ENCODE peak calls at places on chromosome 1, in six cellular contexts. One of them, this sample, is unnamed.

GRCh38 chr1:233140974-233141373 is 154.6 kb downstream of the PCNX2 start:
- DNase-seq in central memory CD8-positive, alpha-beta T cell: no peak
- DNase-seq in smooth muscle cell of the brain vasculature: no peak
- DNase-seq in WTC11: no peak
- DNase-seq in Kasumi-1: no peak
- DNase-seq in body of pancreas: no peak
- DNase-seq in this sample: no peak

GRCh38 chr1:109610609-109611307 is 8.7 kb downstream of the GNAT2 start:
- DNase-seq in smooth muscle cell of the brain vasculature: no peak
- DNase-seq in WTC11: no peak
- DNase-seq in central memory CD8-positive, alpha-beta T cell: no peak
- DNase-seq in body of pancreas: no peak
- DNase-seq in Kasumi-1: no peak
- DNase-seq in this sample: no peak

GRCh38 chr1:6028042-6028895 is 17.4 kb upstream of the KCNAB2 start:
- DNase-seq in body of pancreas: peak
- DNase-seq in smooth muscle cell of the brain vasculature: no peak
- DNase-seq in Kasumi-1: peak
- DNase-seq in central memory CD8-positive, alpha-beta T cell: peak
- DNase-seq in WTC11: no peak
- DNase-seq in this sample: no peak

GRCh38 chr1:17502326-17502778 is 37.1 kb upstream of the ARHGEF10L start:
- DNase-seq in central memory CD8-positive, alpha-beta T cell: no peak
- DNase-seq in WTC11: peak
- DNase-seq in body of pancreas: peak
- DNase-seq in Kasumi-1: peak
- DNase-seq in smooth muscle cell of the brain vasculature: peak
- DNase-seq in this sample: peak

GRCh38 chr1:9180077-9180819 is 51.3 kb upstream of the GPR157 start:
- DNase-seq in smooth muscle cell of the brain vasculature: no peak
- DNase-seq in central memory CD8-positive, alpha-beta T cell: no peak
- DNase-seq in Kasumi-1: no peak
- DNase-seq in WTC11: no peak
- DNase-seq in body of pancreas: peak
- DNase-seq in this sample: no peak

GRCh38 chr1:207311888-207312603 is 9.4 kb upstream of the CD55 start:
- DNase-seq in body of pancreas: no peak
- DNase-seq in WTC11: no peak
- DNase-seq in Kasumi-1: no peak
- DNase-seq in smooth muscle cell of the brain vasculature: no peak
- DNase-seq in central memory CD8-positive, alpha-beta T cell: no peak
- DNase-seq in this sample: no peak

GRCh38 chr1:245512181-245512888 is 357.6 kb downstream of the KIF26B start:
- DNase-seq in WTC11: no peak
- DNase-seq in Kasumi-1: no peak
- DNase-seq in body of pancreas: no peak
- DNase-seq in central memory CD8-positive, alpha-beta T cell: no peak
- DNase-seq in smooth muscle cell of the brain vasculature: no peak
- DNase-seq in this sample: no peak

GRCh38 chr1:160579216-160579701 is at the start of gene CD84:
- DNase-seq in WTC11: no peak
- DNase-seq in central memory CD8-positive, alpha-beta T cell: no peak
- DNase-seq in Kasumi-1: no peak
- DNase-seq in smooth muscle cell of the brain vasculature: no peak
- DNase-seq in body of pancreas: no peak
- DNase-seq in this sample: no peak

GRCh38 chr1:175338447-175339135 is 146.0 kb upstream of the KIAA0040 start:
- DNase-seq in central memory CD8-positive, alpha-beta T cell: peak
- DNase-seq in smooth muscle cell of the brain vasculature: no peak
- DNase-seq in Kasumi-1: peak
- DNase-seq in WTC11: peak
- DNase-seq in body of pancreas: no peak
- DNase-seq in this sample: peak

GRCh38 chr1:30415171-30415940 is 308.0 kb downstream of the MATN1 start:
- DNase-seq in body of pancreas: no peak
- DNase-seq in smooth muscle cell of the brain vasculature: no peak
- DNase-seq in Kasumi-1: no peak
- DNase-seq in central memory CD8-positive, alpha-beta T cell: peak
- DNase-seq in WTC11: no peak
- DNase-seq in this sample: no peak

GRCh38 chr1:38221006-38221649 is 174.5 kb upstream of the POU3F1 start:
- DNase-seq in WTC11: no peak
- DNase-seq in Kasumi-1: no peak
- DNase-seq in smooth muscle cell of the brain vasculature: no peak
- DNase-seq in body of pancreas: no peak
- DNase-seq in central memory CD8-positive, alpha-beta T cell: no peak
- DNase-seq in this sample: no peak

GRCh38 chr1:81604982-81605381 is 195.8 kb upstream of the ADGRL2 start:
- DNase-seq in WTC11: no peak
- DNase-seq in smooth muscle cell of the brain vasculature: no peak
- DNase-seq in central memory CD8-positive, alpha-beta T cell: no peak
- DNase-seq in body of pancreas: no peak
- DNase-seq in Kasumi-1: no peak
- DNase-seq in this sample: no peak

GRCh38 chr1:62693123-62693522 is 4.9 kb upstream of the DOCK7 start:
- DNase-seq in central memory CD8-positive, alpha-beta T cell: no peak
- DNase-seq in body of pancreas: no peak
- DNase-seq in WTC11: no peak
- DNase-seq in Kasumi-1: no peak
- DNase-seq in smooth muscle cell of the brain vasculature: no peak
- DNase-seq in this sample: no peak

This sample was measured in nephron progenitor cell.